ENCODE peak calls at places on chromosomes 3 and 15, in five cellular contexts. K is H1, Z is IMR-90, E is SK-N-SH, O is HepG2. C is an unnamed sample.
A peak's percentile ranks its signal among the peaks of the same experiment; 100 is the strongest.

GRCh38 chr3:134428396-134428795 is 54.1 kb upstream of the AMOTL2 start:
- DNase-seq in K (no peak), Z (peak; percentile 80), E (no peak), O (no peak), C (no peak)

GRCh38 chr15:100167884-100168375 is 173.8 kb downstream of the ADAMTS17 start:
- DNase-seq in K (no peak), Z (no peak), E (no peak), O (no peak), C (no peak)

GRCh38 chr15:72838311-72838731 is 54.8 kb upstream of the ADPGK start:
- DNase-seq in K (no peak), Z (peak; percentile 6), E (no peak), O (no peak), C (no peak)

GRCh38 chr3:193826126-193826795 is 233.3 kb downstream of the OPA1 start:
- DNase-seq in K (no peak), Z (peak; percentile 34), E (no peak), O (no peak), C (no peak)

GRCh38 chr15:101533371-101534140 is 44.0 kb upstream of the PCSK6 start:
- DNase-seq in K (no peak), Z (no peak), E (no peak), O (no peak), C (no peak)

GRCh38 chr3:25870452-25870851 is 80.6 kb downstream of the OXSM start:
- DNase-seq in K (no peak), Z (peak; percentile 34), E (no peak), O (no peak), C (no peak)

GRCh38 chr3:78823434-78823833 is 944.4 kb downstream of the ROBO1 start:
- DNase-seq in K (no peak), Z (no peak), E (no peak), O (no peak), C (no peak)

GRCh38 chr15:48974865-48975264 is 11.1 kb upstream of the SHC4 start:
- DNase-seq in K (no peak), Z (no peak), E (peak; percentile 54), O (no peak), C (peak; percentile 8)

GRCh38 chr3:186915808-186916796 is 14.2 kb upstream of the ST6GAL1 start:
- DNase-seq in K (no peak), Z (no peak), E (peak; percentile 34), O (no peak), C (no peak)

GRCh38 chr15:57376695-57377477 is 581 bp downstream of the CGNL1 start:
- DNase-seq in K (no peak), Z (peak; percentile 4), E (no peak), O (peak; percentile 66), C (no peak)

GRCh38 chr15:68277605-68278344 is at the start of gene FEM1B:
- DNase-seq in K (peak; percentile 75), Z (peak; percentile 92), E (peak; percentile 93), O (peak; percentile 83), C (peak; percentile 81)

GRCh38 chr15:31214864-31215489 is 111.7 kb upstream of the KLF13 start:
- DNase-seq in K (no peak), Z (no peak), E (no peak), O (no peak), C (no peak)

DNA sequence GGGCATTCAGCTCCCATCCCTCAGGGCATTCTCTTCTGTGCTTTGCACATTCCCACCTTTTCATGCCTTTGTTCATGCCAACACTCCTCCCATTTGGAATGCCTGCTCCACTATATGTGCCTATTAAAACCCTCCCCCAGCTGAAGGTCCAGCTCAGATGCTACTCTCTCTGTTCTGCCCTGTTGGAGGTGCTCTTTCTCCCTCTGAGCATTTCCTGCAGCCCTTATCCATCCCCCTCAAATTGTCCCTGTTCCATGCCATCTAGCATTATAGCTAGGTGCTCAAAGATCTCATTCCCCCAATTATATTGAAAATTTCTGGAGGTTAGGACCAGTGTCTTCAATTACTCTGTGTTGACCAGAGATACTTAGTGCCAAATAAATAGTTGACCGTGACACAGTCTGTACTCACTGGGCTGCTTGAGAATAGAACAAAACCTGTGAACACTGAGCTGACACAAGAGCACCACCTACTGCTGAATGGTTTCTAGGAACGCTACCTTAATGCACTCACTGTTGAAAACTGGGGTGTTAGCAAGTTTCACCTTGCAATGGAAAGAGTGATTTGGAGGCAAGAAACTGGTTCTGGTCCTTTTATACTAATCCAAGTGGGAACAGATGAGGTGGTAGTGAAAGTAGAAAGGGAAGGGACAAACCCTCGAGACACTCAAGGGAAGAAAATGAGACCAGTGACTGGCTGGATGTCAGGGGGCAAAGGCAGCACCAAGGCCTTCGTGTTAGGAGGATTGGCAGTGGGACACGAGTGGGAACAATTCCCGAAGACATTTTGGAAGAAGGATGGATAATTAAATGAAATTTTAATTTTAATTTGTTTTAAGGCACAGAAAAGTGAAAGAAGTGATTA is 289.8 kb upstream of the ROPN1 start:
- DNase-seq in K (no peak), Z (peak; percentile 55), E (peak; percentile 47), O (peak; percentile 10), C (no peak)
- TF ChIP-seq RAD21 in K (peak; percentile 92), Z (peak; percentile 83), E (peak; percentile 94), O (no peak), C (peak; percentile 59)

GRCh38 chr3:127822836-127823589 is 698 bp upstream of the MGLL start:
- DNase-seq in K (no peak), Z (peak; percentile 33), E (peak; percentile 84), O (no peak), C (no peak)
- H3K9ac ChIP-seq in K (peak overlapping the region; percentile 19), Z (peak overlapping the region; percentile 88), E (peak overlapping the region; percentile 61), O (no peak overlapping the region), C (peak overlapping the region; percentile 66)

DNA sequence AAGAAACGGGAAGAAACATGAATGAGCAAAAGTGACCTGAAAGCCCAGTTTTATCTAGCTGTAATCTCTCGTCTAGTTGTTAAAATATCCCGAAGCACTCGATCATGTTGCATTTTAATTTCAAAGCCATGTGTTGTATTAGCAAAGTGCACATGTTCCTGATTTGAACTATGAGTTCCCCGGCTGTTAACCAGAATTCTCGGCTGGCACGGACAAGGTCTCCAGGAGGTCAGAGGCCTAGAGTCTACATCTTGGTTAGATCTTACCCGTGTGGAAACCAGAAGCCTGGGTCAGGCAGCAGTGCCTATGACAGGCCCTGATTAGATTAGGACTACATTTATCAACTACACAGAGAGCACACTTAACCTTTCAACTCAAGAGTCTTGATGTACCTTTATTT is 195.8 kb downstream of the CDIN1 start:
- DNase-seq in K (no peak), Z (no peak), E (peak; percentile 17), O (no peak), C (no peak)
- TF ChIP-seq RAD21 in K (no peak), Z (no peak), E (no peak), O (no peak), C (no peak)

GRCh38 chr3:152909180-152909883 is 74.4 kb downstream of the P2RY1 start:
- DNase-seq in K (no peak), Z (peak; percentile 0), E (no peak), O (no peak), C (no peak)
- H3K9ac ChIP-seq in K (no peak overlapping the region), Z (no peak overlapping the region), E (no peak overlapping the region), O (no peak overlapping the region), C (no peak overlapping the region)

DNA sequence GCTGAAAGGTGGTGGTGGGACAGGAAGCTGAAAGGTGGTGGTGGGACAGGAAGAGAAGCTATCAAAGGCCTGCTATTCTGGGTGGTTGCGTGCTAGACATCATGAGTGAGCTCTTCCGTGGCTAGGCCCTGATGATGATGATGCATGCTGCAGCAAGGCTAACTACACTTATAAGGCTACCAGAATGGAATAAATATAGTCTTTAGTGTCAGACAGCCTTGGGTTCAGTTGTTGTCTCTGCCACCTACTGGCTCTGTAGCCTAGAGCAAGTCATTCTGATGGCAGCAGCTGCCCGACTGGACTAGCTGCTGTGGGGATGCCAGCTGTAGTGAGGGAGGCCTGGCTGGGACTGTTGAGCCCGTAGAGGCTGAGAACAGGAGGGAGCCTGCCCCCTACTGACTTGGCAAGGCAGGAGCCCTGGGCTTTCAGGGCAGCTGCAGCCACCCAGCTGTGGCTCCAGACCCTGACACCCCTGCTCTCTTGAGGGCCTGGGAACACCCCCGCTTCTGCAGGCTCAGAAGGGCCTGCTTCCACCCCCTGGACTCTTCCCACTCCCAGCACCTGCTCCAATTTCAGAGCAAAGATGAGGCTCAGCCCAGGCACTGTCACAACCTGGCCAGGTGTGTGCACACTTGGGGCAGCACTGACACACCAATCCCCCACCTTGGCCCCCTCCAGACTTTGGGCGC is 21.4 kb upstream of the ZBED2 start:
- DNase-seq in K (no peak), Z (peak; percentile 18), E (no peak), O (peak; percentile 3), C (no peak)
- TF ChIP-seq RAD21 in K (peak; percentile 2), Z (peak; percentile 19), E (peak; percentile 13), O (no peak), C (peak; percentile 32)

DNA sequence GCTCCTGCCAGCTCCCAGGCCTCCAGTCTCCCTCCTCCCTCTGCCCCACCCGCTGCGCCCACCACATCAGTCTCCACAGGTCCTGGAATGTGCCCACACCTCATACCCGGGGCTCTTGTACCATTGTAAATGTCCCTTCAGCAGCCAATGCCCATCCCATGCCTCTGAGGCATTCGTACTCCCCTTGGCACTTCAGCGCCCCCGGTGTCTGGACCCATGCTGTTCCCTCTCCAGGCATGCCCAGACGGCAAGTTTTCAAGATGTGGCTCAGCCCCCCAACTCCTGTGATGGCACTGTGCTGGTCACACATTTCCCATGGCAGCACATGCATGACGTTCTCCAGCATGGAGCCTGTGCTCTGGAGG is 13.3 kb downstream of the PLXND1 start:
- DNase-seq in K (no peak), Z (no peak), E (no peak), O (no peak), C (no peak)
- H3K9ac ChIP-seq in K (no peak overlapping the region), Z (peak overlapping the region; percentile 21), E (no peak overlapping the region), O (peak overlapping the region; percentile 23), C (no peak overlapping the region)

DNA sequence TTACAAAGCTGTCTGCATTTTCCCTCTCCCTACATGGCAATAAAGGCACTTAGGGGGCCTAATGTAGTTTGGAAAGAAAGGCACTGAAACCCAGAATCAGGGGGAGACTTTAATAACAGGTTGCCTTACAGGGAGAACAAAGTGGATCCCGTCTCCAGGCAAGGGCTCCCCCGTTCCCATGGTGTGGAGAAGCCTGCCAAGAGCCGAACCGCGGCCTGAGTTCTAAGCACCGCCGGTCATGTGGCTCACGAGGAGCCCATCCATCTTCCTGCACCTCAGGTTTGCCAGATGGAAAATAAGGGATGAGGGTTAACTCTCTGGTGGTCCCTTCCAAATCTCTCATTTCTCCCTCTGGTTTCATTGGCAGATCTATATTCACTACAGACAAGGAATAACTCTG is 31.9 kb downstream of the RORA start:
- DNase-seq in K (no peak), Z (no peak), E (no peak), O (no peak), C (no peak)
- TF ChIP-seq RAD21 in K (no peak), Z (no peak), E (no peak), O (no peak), C (no peak)

DNA sequence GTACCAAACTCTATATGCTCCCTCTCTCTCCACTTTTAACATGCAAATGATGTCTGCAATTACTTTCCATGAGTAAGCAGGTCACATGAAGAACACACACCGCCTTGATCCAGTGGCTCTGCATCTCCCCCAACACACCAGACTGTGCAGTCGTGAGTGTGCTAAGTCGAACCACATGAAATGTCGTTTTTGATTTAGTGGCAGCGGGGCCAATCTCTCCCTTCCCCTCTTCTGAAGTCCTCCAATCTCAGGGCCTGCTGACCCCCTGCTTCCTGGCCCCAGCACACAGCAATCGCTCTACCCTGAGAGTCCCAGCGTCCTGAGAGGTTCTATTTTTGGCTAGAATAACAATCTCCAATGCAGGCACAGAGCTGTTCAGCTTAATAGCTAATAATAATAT is 312.5 kb downstream of the SHQ1 start:
- DNase-seq in K (no peak), Z (no peak), E (no peak), O (no peak), C (no peak)
- H3K9ac ChIP-seq in K (no peak overlapping the region), Z (no peak overlapping the region), E (no peak overlapping the region), O (no peak overlapping the region), C (no peak overlapping the region)

C was measured in HCT116.